ENCODE peak calls at places on chromosomes 1 and 21, in five cellular contexts. One of them, this sample, is unnamed.

GRCh38 chr21:45611296-45611695 is 32.2 kb upstream of the PCBP3 start:
- DNase-seq in neural crest cell: no peak
- DNase-seq in left lung: no peak
- DNase-seq in progenitor cell of endocrine pancreas: no peak
- DNase-seq in GM20000: no peak
- DNase-seq in this sample: no peak

GRCh38 chr1:27598902-27599528 is 4.9 kb downstream of the AHDC1 start:
- DNase-seq in progenitor cell of endocrine pancreas: no peak
- DNase-seq in neural crest cell: no peak
- DNase-seq in GM20000: no peak
- DNase-seq in left lung: peak; percentile 65
- DNase-seq in this sample: no peak

GRCh38 chr21:26846036-26846931 is 1.1 kb upstream of the ADAMTS1 start:
- DNase-seq in GM20000: no peak
- DNase-seq in left lung: peak; percentile 90
- DNase-seq in progenitor cell of endocrine pancreas: peak; percentile 42
- DNase-seq in neural crest cell: peak; percentile 61
- DNase-seq in this sample: no peak

GRCh38 chr21:39004776-39005605 is 178.3 kb downstream of the PSMG1 start:
- DNase-seq in left lung: no peak
- DNase-seq in progenitor cell of endocrine pancreas: no peak
- DNase-seq in neural crest cell: no peak
- DNase-seq in GM20000: no peak
- DNase-seq in this sample: no peak

GRCh38 chr21:17900281-17900989 is 81.3 kb upstream of the C21orf91 start:
- DNase-seq in GM20000: no peak
- DNase-seq in left lung: no peak
- DNase-seq in progenitor cell of endocrine pancreas: no peak
- DNase-seq in neural crest cell: no peak
- DNase-seq in this sample: no peak

GRCh38 chr21:43763901-43764523 is 12.1 kb downstream of the CSTB start:
- DNase-seq in progenitor cell of endocrine pancreas: no peak
- DNase-seq in left lung: peak; percentile 49
- DNase-seq in GM20000: no peak
- DNase-seq in neural crest cell: no peak
- DNase-seq in this sample: no peak

GRCh38 chr21:45655071-45655470 is 11.5 kb downstream of the PCBP3 start:
- DNase-seq in neural crest cell: no peak
- DNase-seq in left lung: no peak
- DNase-seq in progenitor cell of endocrine pancreas: no peak
- DNase-seq in GM20000: no peak
- DNase-seq in this sample: no peak

GRCh38 chr1:191086910-191087309 is 609.2 kb upstream of the BRINP3 start:
- DNase-seq in left lung: no peak
- DNase-seq in neural crest cell: no peak
- DNase-seq in progenitor cell of endocrine pancreas: no peak
- DNase-seq in GM20000: no peak
- DNase-seq in this sample: no peak

GRCh38 chr1:56525463-56526155 is 53.8 kb downstream of the PLPP3 start:
- DNase-seq in GM20000: peak; percentile 40
- DNase-seq in neural crest cell: no peak
- DNase-seq in left lung: no peak
- DNase-seq in progenitor cell of endocrine pancreas: no peak
- DNase-seq in this sample: peak; percentile 27

GRCh38 chr1:67463298-67463960 is 33.2 kb upstream of the SERBP1 start:
- DNase-seq in left lung: no peak
- DNase-seq in progenitor cell of endocrine pancreas: no peak
- DNase-seq in GM20000: no peak
- DNase-seq in neural crest cell: no peak
- DNase-seq in this sample: no peak

GRCh38 chr1:162689745-162690671 is 57.7 kb downstream of the DDR2 start:
- DNase-seq in GM20000: no peak
- DNase-seq in left lung: no peak
- DNase-seq in neural crest cell: no peak
- DNase-seq in progenitor cell of endocrine pancreas: no peak
- DNase-seq in this sample: no peak

GRCh38 chr1:186994816-186995361 is 166.1 kb downstream of the PLA2G4A start:
- DNase-seq in left lung: no peak
- DNase-seq in progenitor cell of endocrine pancreas: no peak
- DNase-seq in GM20000: no peak
- DNase-seq in neural crest cell: no peak
- DNase-seq in this sample: no peak

GRCh38 chr1:109764561-109765482 is 1.1 kb upstream of the EPS8L3 start:
- DNase-seq in progenitor cell of endocrine pancreas: no peak
- DNase-seq in left lung: peak; percentile 39
- DNase-seq in GM20000: no peak
- DNase-seq in neural crest cell: no peak
- DNase-seq in this sample: no peak

GRCh38 chr1:66788231-66788939 is 12.7 kb downstream of the INSL5 start:
- DNase-seq in neural crest cell: no peak
- DNase-seq in left lung: no peak
- DNase-seq in progenitor cell of endocrine pancreas: no peak
- DNase-seq in GM20000: peak; percentile 35
- DNase-seq in this sample: no peak

GRCh38 chr1:236495359-236496120 is 28.2 kb upstream of the LGALS8 start:
- DNase-seq in GM20000: no peak
- DNase-seq in left lung: no peak
- DNase-seq in neural crest cell: no peak
- DNase-seq in progenitor cell of endocrine pancreas: no peak
- DNase-seq in this sample: no peak

GRCh38 chr1:54256756-54257155 is 56.8 kb downstream of the MRPL37 start:
- DNase-seq in progenitor cell of endocrine pancreas: no peak
- DNase-seq in GM20000: no peak
- DNase-seq in neural crest cell: no peak
- DNase-seq in left lung: no peak
- DNase-seq in this sample: no peak

GRCh38 chr1:161486806-161487482 is 18.3 kb upstream of the FCGR2A start:
- DNase-seq in progenitor cell of endocrine pancreas: no peak
- DNase-seq in left lung: no peak
- DNase-seq in neural crest cell: peak; percentile 25
- DNase-seq in GM20000: peak; percentile 79
- DNase-seq in this sample: no peak

GRCh38 chr1:52668711-52669110 is 29.4 kb downstream of the COA7 start:
- DNase-seq in left lung: no peak
- DNase-seq in GM20000: no peak
- DNase-seq in neural crest cell: no peak
- DNase-seq in progenitor cell of endocrine pancreas: no peak
- DNase-seq in this sample: no peak

GRCh38 chr21:31395268-31395667 is 51.2 kb upstream of the TIAM1 start:
- DNase-seq in left lung: no peak
- DNase-seq in progenitor cell of endocrine pancreas: no peak
- DNase-seq in GM20000: no peak
- DNase-seq in neural crest cell: peak; percentile 23
- DNase-seq in this sample: no peak

GRCh38 chr1:88060112-88060673 is 623.9 kb upstream of the PKN2 start:
- DNase-seq in progenitor cell of endocrine pancreas: no peak
- DNase-seq in left lung: no peak
- DNase-seq in neural crest cell: no peak
- DNase-seq in GM20000: no peak
- DNase-seq in this sample: no peak

GRCh38 chr1:204493882-204494280 is 724 bp downstream of the PIK3C2B start:
- DNase-seq in progenitor cell of endocrine pancreas: peak; percentile 68
- DNase-seq in GM20000: peak; percentile 52
- DNase-seq in neural crest cell: no peak
- DNase-seq in left lung: peak; percentile 88
- DNase-seq in this sample: no peak

GRCh38 chr1:39183503-39184353 is 20.8 kb upstream of the MACF1 start:
- DNase-seq in neural crest cell: no peak
- DNase-seq in left lung: no peak
- DNase-seq in progenitor cell of endocrine pancreas: no peak
- DNase-seq in GM20000: peak; percentile 17
- DNase-seq in this sample: no peak

GRCh38 chr1:4716406-4716805 is 62.0 kb downstream of the AJAP1 start:
- DNase-seq in GM20000: no peak
- DNase-seq in neural crest cell: no peak
- DNase-seq in left lung: no peak
- DNase-seq in progenitor cell of endocrine pancreas: no peak
- DNase-seq in this sample: no peak

GRCh38 chr1:19616489-19616888 is 27.6 kb upstream of the NBL1 start:
- DNase-seq in GM20000: no peak
- DNase-seq in progenitor cell of endocrine pancreas: no peak
- DNase-seq in left lung: no peak
- DNase-seq in neural crest cell: no peak
- DNase-seq in this sample: no peak

GRCh38 chr1:157770442-157771043 is 6.4 kb downstream of the FCRL2 start:
- DNase-seq in left lung: no peak
- DNase-seq in GM20000: no peak
- DNase-seq in neural crest cell: no peak
- DNase-seq in progenitor cell of endocrine pancreas: no peak
- DNase-seq in this sample: no peak
- TF ChIP-seq CTCF in left lung: no peak
- TF ChIP-seq CTCF in GM20000: peak; percentile 23
- TF ChIP-seq CTCF in neural crest cell: peak; percentile 36
- TF ChIP-seq CTCF in progenitor cell of endocrine pancreas: peak; percentile 43
- TF ChIP-seq CTCF in this sample: no peak

DNA sequence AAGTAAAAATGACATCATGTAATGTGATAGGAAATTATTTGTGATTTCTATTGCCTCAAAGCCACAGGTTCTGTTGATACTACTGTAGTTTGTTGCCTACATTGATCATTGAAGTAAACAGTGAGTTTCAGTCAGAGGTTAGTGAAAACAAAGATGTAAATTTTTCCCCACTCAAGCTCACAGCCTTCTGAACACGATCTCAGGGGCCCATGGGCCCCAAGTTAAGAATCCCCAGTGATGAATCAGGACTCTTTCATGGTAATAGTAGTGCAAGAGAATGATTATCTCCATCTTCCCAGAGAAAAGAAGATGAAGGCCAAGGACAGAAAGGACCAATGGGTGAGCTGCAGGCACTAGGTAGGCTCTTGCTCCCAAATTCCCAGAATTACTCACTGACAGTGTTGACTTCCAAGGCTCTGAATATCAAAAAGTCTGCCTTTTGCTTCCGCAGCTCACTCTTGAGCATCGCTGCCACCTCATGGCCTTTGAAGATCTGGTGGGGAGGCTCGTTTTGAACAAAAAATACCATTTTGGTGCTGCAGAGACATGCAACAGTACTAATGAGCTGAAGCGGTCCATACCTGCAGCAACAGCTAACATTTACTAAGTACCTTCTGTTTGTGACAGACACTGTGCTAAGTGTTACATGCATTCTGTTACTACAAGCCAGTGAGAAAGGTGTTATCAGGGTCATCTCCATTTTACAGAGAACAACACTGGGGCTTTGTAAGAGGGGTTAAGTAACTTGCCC is 113.3 kb downstream of the KIAA0319L start:
- DNase-seq in left lung: no peak
- DNase-seq in GM20000: no peak
- DNase-seq in neural crest cell: no peak
- DNase-seq in progenitor cell of endocrine pancreas: no peak
- DNase-seq in this sample: no peak
- TF ChIP-seq CTCF in left lung: no peak
- TF ChIP-seq CTCF in GM20000: no peak
- TF ChIP-seq CTCF in neural crest cell: peak; percentile 25
- TF ChIP-seq CTCF in progenitor cell of endocrine pancreas: no peak
- TF ChIP-seq CTCF in this sample: no peak

GRCh38 chr1:107480548-107480947 is 339.7 kb downstream of the NTNG1 start:
- DNase-seq in left lung: peak; percentile 74
- DNase-seq in GM20000: peak; percentile 36
- DNase-seq in neural crest cell: no peak
- DNase-seq in progenitor cell of endocrine pancreas: no peak
- DNase-seq in this sample: peak; percentile 50
- TF ChIP-seq CTCF in left lung: no peak
- TF ChIP-seq CTCF in GM20000: peak; percentile 29
- TF ChIP-seq CTCF in neural crest cell: no peak
- TF ChIP-seq CTCF in progenitor cell of endocrine pancreas: no peak
- TF ChIP-seq CTCF in this sample: no peak

DNA sequence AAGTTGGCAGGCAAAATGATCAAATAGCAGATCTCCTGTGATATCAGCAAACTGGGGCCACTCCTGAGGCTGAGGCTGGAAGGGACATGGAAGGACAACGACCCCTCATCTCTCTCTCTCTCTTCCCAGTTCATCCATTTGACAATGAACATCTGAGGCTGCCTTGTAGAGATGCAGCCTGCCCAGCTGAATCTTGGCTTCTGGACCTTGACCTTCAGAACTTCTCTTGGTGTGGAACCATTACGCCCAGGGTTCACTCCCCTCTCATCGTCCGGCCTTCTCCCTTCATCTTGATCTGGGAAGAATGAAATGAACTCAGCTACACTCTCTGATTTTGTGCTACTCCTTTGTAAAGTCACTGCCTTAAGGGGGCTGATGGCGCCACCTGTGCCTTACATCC is 54.3 kb downstream of the CAPN9 start:
- DNase-seq in neural crest cell: no peak
- DNase-seq in left lung: no peak
- DNase-seq in progenitor cell of endocrine pancreas: no peak
- DNase-seq in GM20000: no peak
- DNase-seq in this sample: no peak
- TF ChIP-seq CTCF in neural crest cell: no peak
- TF ChIP-seq CTCF in left lung: no peak
- TF ChIP-seq CTCF in progenitor cell of endocrine pancreas: no peak
- TF ChIP-seq CTCF in GM20000: no peak
- TF ChIP-seq CTCF in this sample: no peak

GRCh38 chr1:206847337-206847834 is 18.0 kb upstream of the IL20 start:
- DNase-seq in progenitor cell of endocrine pancreas: no peak
- DNase-seq in neural crest cell: no peak
- DNase-seq in GM20000: no peak
- DNase-seq in left lung: no peak
- DNase-seq in this sample: no peak
- TF ChIP-seq CTCF in progenitor cell of endocrine pancreas: no peak
- TF ChIP-seq CTCF in neural crest cell: no peak
- TF ChIP-seq CTCF in GM20000: no peak
- TF ChIP-seq CTCF in left lung: no peak
- TF ChIP-seq CTCF in this sample: no peak

GRCh38 chr1:47785561-47786271 is 211.5 kb downstream of the TRABD2B start:
- DNase-seq in left lung: peak; percentile 39
- DNase-seq in neural crest cell: no peak
- DNase-seq in GM20000: no peak
- DNase-seq in progenitor cell of endocrine pancreas: no peak
- DNase-seq in this sample: no peak
- TF ChIP-seq CTCF in left lung: no peak
- TF ChIP-seq CTCF in neural crest cell: no peak
- TF ChIP-seq CTCF in GM20000: no peak
- TF ChIP-seq CTCF in progenitor cell of endocrine pancreas: peak; percentile 40
- TF ChIP-seq CTCF in this sample: no peak